ENCODE peak calls at places on chromosomes 5 and 9, in eight cellular contexts. N is esophagus squamous epithelium, V is adrenal gland, A is suprapubic skin, O is uterus, D is heart left ventricle, L is stomach, F is sigmoid colon. K is an unnamed sample.

GRCh38 chr9:93111001-93111370 is 15.0 kb downstream of the CARD19 start:
- DNase-seq in N (no peak), V (peak; percentile 31), A (peak; percentile 28), O (peak; percentile 10), D (peak; percentile 17), L (no peak), F (peak; percentile 56), K (no peak)

GRCh38 chr5:67233075-67233474 is 36.5 kb upstream of the CD180 start:
- DNase-seq in N (no peak), V (no peak), A (no peak), O (no peak), D (no peak), L (no peak), F (no peak), K (no peak)

GRCh38 chr9:128554155-128554862 is 1.9 kb downstream of the SPTAN1 start:
- DNase-seq in N (no peak), V (peak; percentile 74), A (no peak), O (peak; percentile 72), D (peak; percentile 80), L (peak; percentile 37), F (peak; percentile 87), K (no peak)

GRCh38 chr5:86175224-86175623 is 442.5 kb upstream of the COX7C start:
- DNase-seq in N (no peak), V (no peak), A (no peak), O (no peak), D (no peak), L (no peak), F (no peak), K (no peak)

GRCh38 chr5:38640012-38640395 is 83.6 kb upstream of the LIFR start:
- DNase-seq in N (no peak), V (no peak), A (no peak), O (no peak), D (no peak), L (no peak), F (no peak), K (no peak)

GRCh38 chr5:7667216-7667767 is 183.6 kb downstream of the CFAP90 start:
- DNase-seq in N (no peak), V (no peak), A (no peak), O (no peak), D (no peak), L (no peak), F (no peak), K (no peak)

GRCh38 chr9:126146254-126147145 is 180.1 kb upstream of the MVB12B start:
- DNase-seq in N (no peak), V (peak; percentile 20), A (no peak), O (no peak), D (no peak), L (peak; percentile 24), F (no peak), K (peak; percentile 50)

GRCh38 chr5:50653946-50654345 is 12.5 kb upstream of the PARP8 start:
- DNase-seq in N (peak; percentile 23), V (no peak), A (no peak), O (no peak), D (no peak), L (no peak), F (no peak), K (peak; percentile 83)

GRCh38 chr9:90025816-90026215 is 421.0 kb downstream of the GADD45G start:
- DNase-seq in N (no peak), V (peak; percentile 47), A (peak; percentile 35), O (no peak), D (no peak), L (no peak), F (no peak), K (peak; percentile 69)

GRCh38 chr5:78829811-78830499 is 155.2 kb downstream of the ARSB start:
- DNase-seq in N (no peak), V (peak; percentile 31), A (no peak), O (peak; percentile 81), D (peak; percentile 82), L (no peak), F (peak; percentile 86), K (no peak)

GRCh38 chr9:3775968-3776367 is 250.2 kb upstream of the RFX3 start:
- DNase-seq in N (no peak), V (no peak), A (no peak), O (no peak), D (no peak), L (no peak), F (no peak), K (no peak)

GRCh38 chr9:18710089-18710488 is 236.1 kb downstream of the ADAMTSL1 start:
- DNase-seq in N (no peak), V (no peak), A (no peak), O (no peak), D (no peak), L (no peak), F (no peak), K (no peak)

GRCh38 chr5:178866946-178867345 is 7.2 kb downstream of the ZNF354B start:
- DNase-seq in N (no peak), V (no peak), A (no peak), O (no peak), D (no peak), L (no peak), F (no peak), K (no peak)

GRCh38 chr9:89247431-89248370 is 63.3 kb upstream of the CKS2 start:
- DNase-seq in N (no peak), V (no peak), A (no peak), O (no peak), D (no peak), L (no peak), F (no peak), K (no peak)

GRCh38 chr9:124810513-124811355 is 33.8 kb downstream of the OLFML2A start:
- DNase-seq in N (no peak), V (no peak), A (no peak), O (no peak), D (peak; percentile 28), L (no peak), F (no peak), K (no peak)

GRCh38 chr5:164876793-164877192 is 1371.4 kb downstream of the MAT2B start:
- DNase-seq in N (no peak), V (no peak), A (no peak), O (no peak), D (no peak), L (no peak), F (no peak), K (no peak)

GRCh38 chr5:163293836-163294235 is 143.6 kb upstream of the CCNG1 start:
- DNase-seq in N (no peak), V (no peak), A (no peak), O (no peak), D (no peak), L (no peak), F (no peak), K (no peak)

GRCh38 chr9:136653323-136654064 is 9.2 kb upstream of the EGFL7 start:
- DNase-seq in N (no peak), V (no peak), A (no peak), O (no peak), D (no peak), L (no peak), F (no peak), K (no peak)

GRCh38 chr9:92656537-92656925 is 13.4 kb downstream of the IPPK start:
- DNase-seq in N (no peak), V (no peak), A (no peak), O (no peak), D (no peak), L (no peak), F (no peak), K (peak; percentile 56)

GRCh38 chr5:96658272-96658671 is 3.9 kb upstream of the CAST start:
- DNase-seq in N (no peak), V (no peak), A (no peak), O (no peak), D (no peak), L (no peak), F (no peak), K (no peak)

DNA sequence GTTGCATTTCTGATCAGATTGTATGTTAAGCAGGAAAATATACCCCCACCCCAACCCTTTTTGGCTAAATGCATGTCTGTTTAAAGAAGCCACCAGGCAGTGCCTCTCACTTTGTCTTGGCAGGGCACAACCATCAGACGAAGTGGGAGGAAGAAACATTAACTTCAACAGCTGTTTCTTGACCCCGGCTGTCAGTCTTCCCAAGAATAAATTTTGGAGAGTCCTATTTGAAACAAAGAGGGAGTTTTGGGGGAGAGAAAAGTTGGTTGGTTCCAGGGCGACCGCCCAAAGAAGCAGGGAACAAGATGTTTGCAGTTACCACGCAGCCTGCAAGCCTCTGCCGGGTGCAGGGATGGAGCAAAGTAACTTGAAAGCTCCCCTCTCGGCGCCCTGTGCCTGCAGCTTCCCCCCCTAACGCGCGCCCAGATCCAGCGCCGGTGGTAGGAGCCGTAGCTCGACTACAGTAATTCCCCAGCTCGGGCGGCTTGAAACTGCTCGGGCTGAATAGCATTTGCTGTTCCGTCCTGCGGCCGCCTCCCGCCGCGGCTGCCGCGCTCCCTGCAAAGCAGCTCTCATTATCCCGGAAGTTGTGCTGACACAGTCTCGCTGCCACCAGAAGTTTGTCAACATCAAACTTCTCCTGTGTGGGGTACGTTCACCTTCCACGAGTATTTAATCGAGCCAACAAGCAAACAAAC is 100.7 kb upstream of the SSBP2 start:
- DNase-seq in N (peak; percentile 62), V (peak; percentile 97), A (peak; percentile 96), O (peak; percentile 99), D (peak; percentile 98), L (peak; percentile 96), F (peak; percentile 98), K (peak; percentile 98)
- TF ChIP-seq POLR2A in N (no peak), V (peak; percentile 62), A (no peak), O (peak; percentile 62), D (peak; percentile 58), L (no peak), F (peak; percentile 15), K (no peak)

GRCh38 chr5:75729321-75729720 is 12.1 kb upstream of the POC5 start:
- DNase-seq in N (no peak), V (peak; percentile 69), A (no peak), O (no peak), D (no peak), L (no peak), F (no peak), K (no peak)
- H3K4me1 ChIP-seq in N (no peaks in the 10 kb centered on the region), V (no peaks in the 10 kb centered on the region), A (no peaks in the 10 kb centered on the region), O (no peaks in the 10 kb centered on the region), D (no peaks in the 10 kb centered on the region), L (no peaks in the 10 kb centered on the region), F (no peaks in the 10 kb centered on the region), K (no peaks in the 10 kb centered on the region)

GRCh38 chr5:52915176-52915875 is 73.8 kb upstream of the ITGA2 start:
- DNase-seq in N (no peak), V (peak; percentile 64), A (no peak), O (peak; percentile 24), D (peak; percentile 30), L (peak; percentile 40), F (peak; percentile 70), K (no peak)
- H3K27ac ChIP-seq in N (peak overlapping the region; percentile 46), V (no peak overlapping the region), A (no peak overlapping the region), O (peak overlapping the region; percentile 63), D (peak overlapping the region; percentile 25), L (no peak overlapping the region), F (peak overlapping the region; percentile 53), K (no peak overlapping the region)

DNA sequence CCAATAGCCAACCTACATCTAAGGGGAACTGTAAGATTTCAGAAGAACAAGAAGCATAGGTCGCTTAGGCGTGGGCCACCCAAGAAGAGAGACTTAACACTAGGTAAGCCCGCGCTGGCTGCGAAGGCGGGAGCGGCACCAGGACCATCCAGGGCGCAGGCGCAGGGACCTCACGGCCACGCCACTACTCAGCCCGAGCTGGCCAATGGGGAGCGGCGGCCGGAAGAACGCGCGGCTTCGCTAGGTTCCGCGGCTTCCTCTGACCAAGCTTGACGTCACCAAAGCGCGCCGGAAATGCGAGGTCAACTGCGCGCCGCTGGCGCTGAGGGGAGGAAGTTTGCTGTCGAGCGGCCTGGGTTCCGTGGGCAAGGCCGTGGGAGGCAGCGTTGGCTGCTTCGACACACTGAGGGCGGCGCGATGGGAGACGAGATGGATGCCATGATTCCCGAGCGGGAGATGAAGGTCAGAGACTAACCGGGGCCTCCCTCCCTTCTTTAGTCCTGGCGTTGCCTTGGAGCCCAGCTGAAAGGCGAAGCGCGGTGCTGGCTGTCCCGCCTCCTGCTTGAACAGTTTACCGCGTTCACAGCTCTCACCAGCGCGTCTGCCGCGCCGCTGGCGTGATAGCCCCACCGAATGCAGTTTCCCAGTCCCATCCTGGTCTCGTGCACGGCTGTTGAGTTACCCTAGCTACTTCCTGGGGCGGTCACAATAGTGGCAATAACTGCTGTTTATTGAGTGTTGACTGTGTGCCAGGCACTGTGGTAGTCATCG is at the start of gene NUP214:
- DNase-seq in N (peak; percentile 93), V (peak; percentile 99), A (peak; percentile 99), O (peak; percentile 99), D (peak; percentile 99), L (peak; percentile 100), F (peak; percentile 99), K (peak; percentile 99)
- TF ChIP-seq POLR2A in N (peak; percentile 83), V (peak; percentile 81), A (peak; percentile 80), O (peak; percentile 86), D (peak; percentile 85), L (no peak), F (peak; percentile 76), K (peak; percentile 70)